ENCODE peak calls at places on chromosomes 2 and 18, in four cellular contexts. One of them, this sample, is unnamed.

GRCh38 chr2:132811148-132811915 is 141.3 kb upstream of the LYPD1 start:
- DNase-seq in CD8-positive, alpha-beta T cell: no peak
- DNase-seq in right atrium auricular region: no peak
- DNase-seq in endothelial cell: no peak
- DNase-seq in this sample: no peak

GRCh38 chr2:46350030-46350699 is 53.0 kb downstream of the EPAS1 start:
- DNase-seq in CD8-positive, alpha-beta T cell: no peak
- DNase-seq in right atrium auricular region: no peak
- DNase-seq in endothelial cell: no peak
- DNase-seq in this sample: no peak

GRCh38 chr2:26685943-26686839 is 6.3 kb upstream of the KCNK3 start:
- DNase-seq in CD8-positive, alpha-beta T cell: no peak
- DNase-seq in right atrium auricular region: no peak
- DNase-seq in endothelial cell: peak
- DNase-seq in this sample: no peak

GRCh38 chr2:28567076-28567471 is 71.2 kb downstream of the PLB1 start:
- DNase-seq in CD8-positive, alpha-beta T cell: no peak
- DNase-seq in right atrium auricular region: no peak
- DNase-seq in endothelial cell: no peak
- DNase-seq in this sample: no peak

GRCh38 chr2:237322564-237322963 is 91.4 kb downstream of the COL6A3 start:
- DNase-seq in CD8-positive, alpha-beta T cell: no peak
- DNase-seq in right atrium auricular region: peak
- DNase-seq in endothelial cell: no peak
- DNase-seq in this sample: no peak

GRCh38 chr2:19235308-19235707 is 123.1 kb downstream of the OSR1 start:
- DNase-seq in CD8-positive, alpha-beta T cell: no peak
- DNase-seq in right atrium auricular region: no peak
- DNase-seq in endothelial cell: no peak
- DNase-seq in this sample: no peak

GRCh38 chr2:230863442-230864121 is 1.2 kb upstream of the ITM2C start:
- DNase-seq in CD8-positive, alpha-beta T cell: no peak
- DNase-seq in right atrium auricular region: no peak
- DNase-seq in endothelial cell: no peak
- DNase-seq in this sample: peak

GRCh38 chr2:127701193-127701650 is at the start of gene SFT2D3:
- DNase-seq in CD8-positive, alpha-beta T cell: peak
- DNase-seq in right atrium auricular region: peak
- DNase-seq in endothelial cell: peak
- DNase-seq in this sample: peak

GRCh38 chr2:240932001-240932723 is 26.0 kb downstream of the CROCC2 start:
- DNase-seq in CD8-positive, alpha-beta T cell: no peak
- DNase-seq in right atrium auricular region: peak
- DNase-seq in endothelial cell: no peak
- DNase-seq in this sample: peak

GRCh38 chr2:157415632-157416101 is 28.2 kb downstream of the CYTIP start:
- DNase-seq in CD8-positive, alpha-beta T cell: no peak
- DNase-seq in right atrium auricular region: no peak
- DNase-seq in endothelial cell: no peak
- DNase-seq in this sample: no peak

GRCh38 chr2:95121150-95121494 is 486 bp downstream of the MRPS5 start:
- DNase-seq in CD8-positive, alpha-beta T cell: peak
- DNase-seq in right atrium auricular region: no peak
- DNase-seq in endothelial cell: no peak
- DNase-seq in this sample: no peak

GRCh38 chr2:190339394-190339793 is 4.0 kb upstream of the INPP1 start:
- DNase-seq in CD8-positive, alpha-beta T cell: no peak
- DNase-seq in right atrium auricular region: no peak
- DNase-seq in endothelial cell: no peak
- DNase-seq in this sample: no peak

GRCh38 chr2:21920721-21921120 is 797.0 kb downstream of the TDRD15 start:
- DNase-seq in CD8-positive, alpha-beta T cell: no peak
- DNase-seq in right atrium auricular region: no peak
- DNase-seq in endothelial cell: no peak
- DNase-seq in this sample: no peak

GRCh38 chr2:75559633-75560021 is 1.1 kb downstream of the EVA1A start:
- DNase-seq in CD8-positive, alpha-beta T cell: no peak
- DNase-seq in right atrium auricular region: no peak
- DNase-seq in endothelial cell: no peak
- DNase-seq in this sample: no peak

GRCh38 chr2:154912215-154912614 is 213.7 kb downstream of the KCNJ3 start:
- DNase-seq in CD8-positive, alpha-beta T cell: no peak
- DNase-seq in right atrium auricular region: no peak
- DNase-seq in endothelial cell: no peak
- DNase-seq in this sample: no peak

GRCh38 chr18:54358495-54358793 is 738 bp downstream of the C18orf54 start:
- DNase-seq in CD8-positive, alpha-beta T cell: no peak
- DNase-seq in right atrium auricular region: no peak
- DNase-seq in endothelial cell: no peak
- DNase-seq in this sample: no peak

GRCh38 chr2:25894135-25894830 is 16.0 kb upstream of the ASXL2 start:
- DNase-seq in CD8-positive, alpha-beta T cell: no peak
- DNase-seq in right atrium auricular region: no peak
- DNase-seq in endothelial cell: no peak
- DNase-seq in this sample: no peak

GRCh38 chr2:49219741-49220140 is 65.4 kb upstream of the FSHR start:
- DNase-seq in CD8-positive, alpha-beta T cell: no peak
- DNase-seq in right atrium auricular region: no peak
- DNase-seq in endothelial cell: no peak
- DNase-seq in this sample: no peak

GRCh38 chr18:8889479-8889878 is 184.1 kb downstream of the MTCL1 start:
- DNase-seq in CD8-positive, alpha-beta T cell: no peak
- DNase-seq in right atrium auricular region: no peak
- DNase-seq in endothelial cell: no peak
- DNase-seq in this sample: no peak

GRCh38 chr2:228447266-228447915 is 265.9 kb upstream of the SPHKAP start:
- DNase-seq in CD8-positive, alpha-beta T cell: no peak
- DNase-seq in right atrium auricular region: no peak
- DNase-seq in endothelial cell: no peak
- DNase-seq in this sample: no peak

GRCh38 chr18:45954070-45954712 is 12.9 kb downstream of the EPG5 start:
- DNase-seq in CD8-positive, alpha-beta T cell: no peak
- DNase-seq in right atrium auricular region: no peak
- DNase-seq in endothelial cell: no peak
- DNase-seq in this sample: no peak

GRCh38 chr18:64799378-64799777 is 650.5 kb upstream of the LINC00305 start:
- DNase-seq in CD8-positive, alpha-beta T cell: no peak
- DNase-seq in right atrium auricular region: no peak
- DNase-seq in endothelial cell: no peak
- DNase-seq in this sample: no peak

GRCh38 chr2:37654932-37655331 is 16.5 kb downstream of the CDC42EP3 start:
- DNase-seq in CD8-positive, alpha-beta T cell: no peak
- DNase-seq in right atrium auricular region: no peak
- DNase-seq in endothelial cell: no peak
- DNase-seq in this sample: no peak

GRCh38 chr2:241198381-241199282 is 10.2 kb downstream of the ANO7 start:
- DNase-seq in CD8-positive, alpha-beta T cell: no peak
- DNase-seq in right atrium auricular region: no peak
- DNase-seq in endothelial cell: no peak
- DNase-seq in this sample: no peak

GRCh38 chr2:70086278-70086837 is 919 bp upstream of the PCBP1 start:
- DNase-seq in CD8-positive, alpha-beta T cell: peak
- DNase-seq in right atrium auricular region: peak
- DNase-seq in endothelial cell: peak
- DNase-seq in this sample: peak

GRCh38 chr2:5923957-5924945 is 232.1 kb downstream of the SOX11 start:
- DNase-seq in CD8-positive, alpha-beta T cell: no peak
- DNase-seq in right atrium auricular region: no peak
- DNase-seq in endothelial cell: no peak
- DNase-seq in this sample: no peak

GRCh38 chr18:5175378-5175777 is 21.7 kb downstream of the AKAIN1 start:
- DNase-seq in CD8-positive, alpha-beta T cell: no peak
- DNase-seq in right atrium auricular region: no peak
- DNase-seq in endothelial cell: no peak
- DNase-seq in this sample: no peak

GRCh38 chr2:69483696-69484095 is 46.5 kb upstream of the NFU1 start:
- DNase-seq in CD8-positive, alpha-beta T cell: no peak
- DNase-seq in right atrium auricular region: no peak
- DNase-seq in endothelial cell: no peak
- DNase-seq in this sample: no peak

GRCh38 chr2:58571181-58571852 is 330.2 kb upstream of the FANCL start:
- DNase-seq in CD8-positive, alpha-beta T cell: no peak
- DNase-seq in right atrium auricular region: no peak
- DNase-seq in endothelial cell: peak
- DNase-seq in this sample: no peak

GRCh38 chr18:26634631-26635030 is 86.3 kb upstream of the KCTD1 start:
- DNase-seq in CD8-positive, alpha-beta T cell: no peak
- DNase-seq in right atrium auricular region: no peak
- DNase-seq in endothelial cell: no peak
- DNase-seq in this sample: no peak

GRCh38 chr2:196515041-196515440 is 124.5 kb upstream of the CCDC150 start:
- DNase-seq in CD8-positive, alpha-beta T cell: no peak
- DNase-seq in right atrium auricular region: no peak
- DNase-seq in endothelial cell: no peak
- DNase-seq in this sample: no peak

GRCh38 chr2:23745726-23746105 is 181.2 kb downstream of the ATAD2B start:
- DNase-seq in CD8-positive, alpha-beta T cell: no peak
- DNase-seq in right atrium auricular region: peak
- DNase-seq in endothelial cell: no peak
- DNase-seq in this sample: no peak

GRCh38 chr2:165141601-165142000 is 62.2 kb downstream of the SCN3A start:
- DNase-seq in CD8-positive, alpha-beta T cell: no peak
- DNase-seq in right atrium auricular region: no peak
- DNase-seq in endothelial cell: no peak
- DNase-seq in this sample: no peak

GRCh38 chr18:37316468-37316867 is 249.1 kb downstream of the CELF4 start:
- DNase-seq in CD8-positive, alpha-beta T cell: no peak
- DNase-seq in right atrium auricular region: no peak
- DNase-seq in endothelial cell: no peak
- DNase-seq in this sample: no peak

GRCh38 chr2:117232305-117232704 is 582.2 kb upstream of the DDX18 start:
- DNase-seq in CD8-positive, alpha-beta T cell: no peak
- DNase-seq in right atrium auricular region: no peak
- DNase-seq in endothelial cell: no peak
- DNase-seq in this sample: no peak

DNA sequence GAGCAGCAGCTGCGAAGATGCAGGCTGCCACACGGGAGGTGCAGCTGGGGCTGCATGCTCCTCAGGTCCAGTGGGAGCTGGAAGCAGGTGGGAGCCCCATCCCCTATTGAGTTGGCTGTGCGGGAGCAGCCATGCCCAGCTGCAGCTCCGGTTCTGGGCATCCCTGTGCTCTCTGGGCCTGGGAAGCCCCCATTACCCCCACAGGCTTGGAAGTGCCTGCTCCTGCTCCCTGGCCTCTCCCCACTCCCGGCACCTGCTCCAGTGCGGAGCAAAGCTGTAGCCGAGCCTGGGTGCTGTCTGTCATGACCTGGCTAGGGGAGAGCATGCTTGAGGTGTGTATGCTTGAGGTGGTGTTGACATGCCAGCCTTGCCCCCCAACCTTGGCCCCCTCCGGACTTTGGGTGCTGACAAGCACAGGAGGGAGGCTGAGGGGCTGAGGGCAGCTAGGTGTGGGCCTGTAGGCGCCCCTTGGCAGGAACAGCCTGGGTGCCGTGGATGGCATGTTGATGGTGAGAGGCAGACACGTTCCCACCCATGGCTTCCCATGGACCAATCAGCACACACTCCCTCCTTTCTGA is 21.5 kb downstream of the ANKRD29 start:
- DNase-seq in CD8-positive, alpha-beta T cell: no peak
- DNase-seq in right atrium auricular region: no peak
- DNase-seq in endothelial cell: no peak
- DNase-seq in this sample: no peak
- TF ChIP-seq CTCF in CD8-positive, alpha-beta T cell: no peak
- TF ChIP-seq CTCF in right atrium auricular region: no peak
- TF ChIP-seq CTCF in endothelial cell: no peak
- TF ChIP-seq CTCF in this sample: no peak

GRCh38 chr18:13216732-13217465 is 1.7 kb upstream of the LDLRAD4 start:
- DNase-seq in CD8-positive, alpha-beta T cell: peak
- DNase-seq in right atrium auricular region: no peak
- DNase-seq in endothelial cell: peak
- DNase-seq in this sample: no peak
- TF ChIP-seq CTCF in CD8-positive, alpha-beta T cell: no peak
- TF ChIP-seq CTCF in right atrium auricular region: peak
- TF ChIP-seq CTCF in endothelial cell: peak
- TF ChIP-seq CTCF in this sample: peak

GRCh38 chr18:58407649-58408407 is 221.1 kb downstream of the ALPK2 start:
- DNase-seq in CD8-positive, alpha-beta T cell: no peak
- DNase-seq in right atrium auricular region: no peak
- DNase-seq in endothelial cell: no peak
- DNase-seq in this sample: no peak
- TF ChIP-seq CTCF in CD8-positive, alpha-beta T cell: no peak
- TF ChIP-seq CTCF in right atrium auricular region: no peak
- TF ChIP-seq CTCF in endothelial cell: no peak
- TF ChIP-seq CTCF in this sample: no peak

GRCh38 chr2:120972286-120972685 is 236.6 kb downstream of the GLI2 start:
- DNase-seq in CD8-positive, alpha-beta T cell: no peak
- DNase-seq in right atrium auricular region: no peak
- DNase-seq in endothelial cell: no peak
- DNase-seq in this sample: no peak
- TF ChIP-seq CTCF in CD8-positive, alpha-beta T cell: no peak
- TF ChIP-seq CTCF in right atrium auricular region: no peak
- TF ChIP-seq CTCF in endothelial cell: no peak
- TF ChIP-seq CTCF in this sample: no peak

DNA sequence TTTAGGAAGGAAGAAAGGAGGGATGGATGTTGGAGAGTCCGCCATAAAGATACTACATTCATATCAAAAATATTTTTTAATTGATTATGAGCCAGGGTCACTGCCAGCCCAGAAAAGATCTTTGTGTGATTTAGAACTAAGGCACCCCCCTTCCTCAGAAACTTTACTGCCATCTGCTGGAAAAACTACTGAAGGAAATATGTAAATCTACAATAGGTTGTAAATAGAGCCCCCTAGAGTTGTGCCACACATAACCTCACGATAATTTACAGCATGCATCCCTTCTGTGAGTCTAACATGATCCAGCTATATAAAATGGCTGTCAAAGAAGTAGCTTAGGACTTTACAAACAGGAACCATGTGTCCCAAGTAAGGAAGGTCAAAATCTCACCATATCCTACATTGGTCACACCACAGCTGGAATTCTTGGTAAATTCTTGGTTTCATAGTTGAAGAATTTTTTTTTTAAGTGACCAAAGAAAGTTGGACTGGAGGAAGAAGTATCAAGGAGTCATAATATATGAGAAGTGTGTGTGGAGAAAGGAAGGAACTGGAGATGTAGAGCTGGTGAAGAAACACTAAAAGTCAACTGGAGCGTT is 152.5 kb downstream of the CYP26B1 start:
- DNase-seq in CD8-positive, alpha-beta T cell: no peak
- DNase-seq in right atrium auricular region: no peak
- DNase-seq in endothelial cell: no peak
- DNase-seq in this sample: no peak
- TF ChIP-seq CTCF in CD8-positive, alpha-beta T cell: no peak
- TF ChIP-seq CTCF in right atrium auricular region: peak
- TF ChIP-seq CTCF in endothelial cell: no peak
- TF ChIP-seq CTCF in this sample: peak

DNA sequence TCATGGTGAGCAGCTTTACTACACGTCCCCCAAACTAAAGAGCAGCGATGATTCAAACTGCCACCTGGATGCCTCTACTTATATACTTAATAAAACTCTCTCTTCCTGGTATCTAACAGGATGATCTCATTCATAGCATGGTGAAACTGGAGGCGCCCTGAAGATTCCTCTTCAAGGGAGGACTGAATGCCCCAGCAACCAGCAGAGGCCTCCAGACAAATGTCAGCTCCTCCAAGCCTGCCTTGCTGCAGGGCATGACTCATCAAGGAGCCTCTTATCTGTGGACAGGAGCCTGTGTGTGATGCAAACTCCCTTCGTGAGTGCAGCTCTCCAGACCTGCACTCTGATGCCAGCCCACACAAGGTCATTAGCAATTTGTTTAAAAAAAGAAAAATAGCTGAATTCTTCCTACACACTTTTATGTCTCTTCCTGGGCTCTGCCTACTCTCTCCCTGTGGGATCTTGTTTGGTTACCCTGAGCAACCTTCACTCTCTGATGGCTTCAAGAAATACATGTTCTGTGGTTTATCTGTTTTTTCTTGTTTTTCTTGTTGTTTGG is 30.2 kb downstream of the LONRF2 start:
- DNase-seq in CD8-positive, alpha-beta T cell: no peak
- DNase-seq in right atrium auricular region: peak
- DNase-seq in endothelial cell: no peak
- DNase-seq in this sample: no peak
- TF ChIP-seq CTCF in CD8-positive, alpha-beta T cell: no peak
- TF ChIP-seq CTCF in right atrium auricular region: no peak
- TF ChIP-seq CTCF in endothelial cell: no peak
- TF ChIP-seq CTCF in this sample: no peak